ENCODE peak calls at places on chromosomes 16 and 17, in five cellular contexts. R is H9, U is fibroblast of lung, C is heart right ventricle, H is IMR-90. T is an unnamed sample.

GRCh38 chr17:78844301-78845005 is 3.8 kb upstream of the USP36 start:
- DNase-seq in R (no peak), U (peak; percentile 34), C (no peak), H (peak; percentile 71), T (peak; percentile 59)

GRCh38 chr17:7750321-7750821 is 32.8 kb downstream of the DNAH2 start:
- DNase-seq in R (no peak), U (peak; percentile 93), C (no peak), H (peak; percentile 89), T (no peak)

GRCh38 chr16:75660726-75661302 is 13.2 kb downstream of the TERF2IP start:
- DNase-seq in R (no peak), U (no peak), C (no peak), H (no peak), T (no peak)

GRCh38 chr17:37220609-37220953 is 155.2 kb upstream of the C17orf78 start:
- DNase-seq in R (peak; percentile 63), U (no peak), C (no peak), H (peak; percentile 54), T (no peak)

GRCh38 chr17:7992924-7993323 is 9.5 kb upstream of the GUCY2D start:
- DNase-seq in R (no peak), U (no peak), C (no peak), H (no peak), T (no peak)

GRCh38 chr17:71180801-71181385 is 939.9 kb upstream of the SOX9 start:
- DNase-seq in R (no peak), U (peak; percentile 57), C (no peak), H (peak; percentile 52), T (no peak)

GRCh38 chr16:85606920-85607319 is 6.2 kb upstream of the GSE1 start:
- DNase-seq in R (no peak), U (no peak), C (no peak), H (no peak), T (no peak)

GRCh38 chr16:82329504-82330192 is 159.6 kb upstream of the MPHOSPH6 start:
- DNase-seq in R (no peak), U (no peak), C (no peak), H (no peak), T (no peak)

GRCh38 chr17:60602385-60602742 is 2.4 kb downstream of the PPM1D start:
- DNase-seq in R (no peak), U (no peak), C (no peak), H (no peak), T (no peak)

GRCh38 chr16:53093162-53093744 is 38.5 kb downstream of the CHD9 start:
- DNase-seq in R (no peak), U (no peak), C (no peak), H (no peak), T (no peak)
- H3K4me1 ChIP-seq in R (peaks cover 18% of the 10 kb centered on the region), U (peaks cover 25% of the 10 kb centered on the region), C (peaks cover 72% of the 10 kb centered on the region), H (peaks cover 16% of the 10 kb centered on the region), T (peaks cover 3% of the 10 kb centered on the region)

GRCh38 chr17:19590912-19591551 is 57.4 kb downstream of the SLC47A1 start:
- DNase-seq in R (peak; percentile 49), U (no peak), C (no peak), H (no peak), T (no peak)
- H3K4me1 ChIP-seq in R (no peaks in the 10 kb centered on the region), U (no peaks in the 10 kb centered on the region), C (peaks cover 4% of the 10 kb centered on the region), H (no peaks in the 10 kb centered on the region), T (no peaks in the 10 kb centered on the region)

GRCh38 chr16:70430667-70431536 is 8.0 kb downstream of the ST3GAL2 start:
- DNase-seq in R (peak; percentile 69), U (no peak), C (peak; percentile 34), H (peak; percentile 24), T (no peak)
- H3K4me1 ChIP-seq in R (peaks cover 21% of the 10 kb centered on the region), U (peaks cover 34% of the 10 kb centered on the region), C (peaks cover 100% of the 10 kb centered on the region), H (peaks cover 46% of the 10 kb centered on the region), T (peaks cover 6% of the 10 kb centered on the region)

GRCh38 chr17:58517378-58517927 is 3.0 kb upstream of the MTMR4 start:
- DNase-seq in R (no peak), U (no peak), C (no peak), H (no peak), T (no peak)
- H3K4me1 ChIP-seq in R (peaks cover 3% of the 10 kb centered on the region), U (peaks cover 7% of the 10 kb centered on the region), C (peaks cover 63% of the 10 kb centered on the region), H (peaks cover 12% of the 10 kb centered on the region), T (no peaks in the 10 kb centered on the region)